ENCODE peak calls at places on chromosomes 2 and 18, in five cellular contexts. Q is GM12878, B is A549, A is IMR-90, H is K562. M is an unnamed sample.

GRCh38 chr2:42045389-42045788 is 2.4 kb upstream of the PKDCC start:
- DNase-seq in Q (no peak), B (no peak), A (no peak), H (no peak), M (no peak)

GRCh38 chr2:231671617-231672350 is 36.5 kb upstream of the PTMA start:
- DNase-seq in Q (peak), B (no peak), A (no peak), H (no peak), M (no peak)

GRCh38 chr2:222440670-222441422 is 16.5 kb downstream of the SGPP2 start:
- DNase-seq in Q (no peak), B (peak), A (peak), H (no peak), M (no peak)

GRCh38 chr2:240481720-240482119 is 46.3 kb downstream of the GPC1 start:
- DNase-seq in Q (no peak), B (no peak), A (no peak), H (no peak), M (peak)

GRCh38 chr2:143128681-143129580 is at the start of gene ARHGAP15:
- DNase-seq in Q (peak), B (no peak), A (no peak), H (peak), M (no peak)

GRCh38 chr18:76554788-76555187 is 59.7 kb upstream of the ZNF516 start:
- DNase-seq in Q (no peak), B (no peak), A (no peak), H (no peak), M (no peak)

GRCh38 chr2:234403751-234404150 is 93.1 kb downstream of the ARL4C start:
- DNase-seq in Q (no peak), B (no peak), A (no peak), H (no peak), M (no peak)

GRCh38 chr2:209973328-209973727 is 29.1 kb upstream of the RPE start:
- DNase-seq in Q (no peak), B (no peak), A (no peak), H (no peak), M (no peak)

GRCh38 chr2:68553098-68553497 is 85.7 kb downstream of the APLF start:
- DNase-seq in Q (no peak), B (no peak), A (no peak), H (no peak), M (no peak)

GRCh38 chr2:225937625-225938024 is 538.1 kb downstream of the NYAP2 start:
- DNase-seq in Q (no peak), B (no peak), A (peak), H (no peak), M (no peak)

GRCh38 chr2:116510117-116510671 is 1304.3 kb upstream of the DDX18 start:
- DNase-seq in Q (no peak), B (peak), A (no peak), H (no peak), M (peak)

GRCh38 chr2:98685930-98686887 is 44.7 kb downstream of the MGAT4A start:
- DNase-seq in Q (no peak), B (no peak), A (no peak), H (no peak), M (no peak)

GRCh38 chr2:218257390-218257981 is 3.3 kb upstream of the GPBAR1 start:
- DNase-seq in Q (peak), B (peak), A (no peak), H (peak), M (peak)

GRCh38 chr2:239917957-239918481 is 107.1 kb downstream of the NDUFA10 start:
- DNase-seq in Q (no peak), B (no peak), A (no peak), H (no peak), M (no peak)

GRCh38 chr2:120001461-120001860 is 11.4 kb upstream of the EPB41L5 start:
- DNase-seq in Q (no peak), B (no peak), A (no peak), H (no peak), M (no peak)

GRCh38 chr2:230441188-230441897 is 25.3 kb downstream of the SP100 start:
- DNase-seq in Q (peak), B (no peak), A (peak), H (no peak), M (no peak)

GRCh38 chr2:168035458-168035857 is 211.9 kb downstream of the STK39 start:
- DNase-seq in Q (no peak), B (no peak), A (no peak), H (no peak), M (no peak)

GRCh38 chr2:186308347-186308746 is 177.7 kb upstream of the ZC3H15 start:
- DNase-seq in Q (no peak), B (no peak), A (peak), H (no peak), M (no peak)

GRCh38 chr18:79582978-79583377 is 96.6 kb upstream of the CTDP1 start:
- DNase-seq in Q (no peak), B (no peak), A (no peak), H (no peak), M (no peak)

GRCh38 chr2:47023332-47023731 is 107.7 kb upstream of the MCFD2 start:
- DNase-seq in Q (no peak), B (no peak), A (no peak), H (no peak), M (no peak)

GRCh38 chr2:175576875-175577274 is 395.4 kb upstream of the ATP5MC3 start:
- DNase-seq in Q (no peak), B (no peak), A (no peak), H (no peak), M (peak)

GRCh38 chr2:33111002-33111446 is 164.3 kb downstream of the LTBP1 start:
- DNase-seq in Q (no peak), B (peak), A (peak), H (no peak), M (no peak)

GRCh38 chr18:57447154-57447621 is 12.0 kb downstream of the ONECUT2 start:
- DNase-seq in Q (no peak), B (no peak), A (peak), H (peak), M (no peak)

GRCh38 chr2:32947484-32948143 is 861 bp downstream of the LTBP1 start:
- DNase-seq in Q (no peak), B (peak), A (peak), H (peak), M (peak)

GRCh38 chr2:11071207-11071606 is 84.1 kb upstream of the SLC66A3 start:
- DNase-seq in Q (no peak), B (no peak), A (peak), H (peak), M (no peak)

GRCh38 chr18:21865043-21865442 is 124.5 kb downstream of the MIB1 start:
- DNase-seq in Q (no peak), B (no peak), A (peak), H (no peak), M (no peak)

GRCh38 chr18:58241877-58242276 is 197.9 kb downstream of the NEDD4L start:
- DNase-seq in Q (no peak), B (no peak), A (peak), H (no peak), M (no peak)

GRCh38 chr18:44733069-44733753 is 52.5 kb downstream of the SETBP1 start:
- DNase-seq in Q (no peak), B (peak), A (peak), H (peak), M (no peak)

GRCh38 chr2:127656569-127657231 is 10.7 kb downstream of the GPR17 start:
- DNase-seq in Q (no peak), B (no peak), A (no peak), H (no peak), M (no peak)

GRCh38 chr18:47286776-47287410 is 35.4 kb upstream of the SKOR2 start:
- DNase-seq in Q (no peak), B (no peak), A (no peak), H (no peak), M (no peak)

GRCh38 chr2:152624805-152625204 is 92.5 kb downstream of the PRPF40A start:
- DNase-seq in Q (no peak), B (no peak), A (peak), H (no peak), M (no peak)

GRCh38 chr2:27083410-27084296 is 2.9 kb upstream of the KHK start:
- DNase-seq in Q (no peak), B (no peak), A (no peak), H (no peak), M (no peak)
- TF ChIP-seq RCOR1 in Q (no peak), B (no peak), A (no peak), H (no peak), M (no peak)

DNA sequence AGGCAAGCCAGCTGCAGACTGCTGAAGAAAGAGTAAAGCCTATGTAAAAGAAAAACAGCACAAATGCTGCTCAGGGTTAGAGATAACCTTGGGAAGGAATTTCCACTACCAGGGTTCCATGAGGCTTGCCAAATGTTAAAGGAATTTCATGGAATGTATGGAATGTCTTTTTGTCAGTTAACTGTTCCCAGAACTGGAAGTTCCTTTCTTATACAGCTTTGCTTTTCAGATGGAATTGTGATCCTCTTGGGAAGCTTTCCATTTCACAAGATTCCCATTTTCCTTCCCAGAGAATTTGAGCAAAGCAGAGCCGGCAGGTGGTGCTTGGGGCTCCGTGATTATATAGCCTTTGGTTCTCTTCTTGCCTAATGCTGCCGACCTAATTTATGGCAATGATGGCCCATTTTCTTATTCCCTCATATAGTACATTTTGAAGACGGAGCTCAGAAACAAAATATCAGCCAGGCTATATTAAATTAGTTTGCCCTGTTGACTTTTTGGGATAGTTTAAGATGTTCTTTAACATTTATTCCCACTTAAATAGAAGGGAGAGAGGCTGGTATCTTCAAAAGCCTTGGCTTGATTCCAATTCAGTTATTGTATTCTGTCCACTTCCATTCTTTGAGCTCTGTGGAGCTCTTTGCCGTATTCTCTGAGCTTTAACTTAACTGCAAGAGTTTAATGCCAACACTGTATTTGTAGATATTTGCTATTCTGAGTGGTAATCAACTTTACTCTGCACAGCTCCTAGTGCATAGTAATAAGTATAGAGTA is 162.3 kb downstream of the PHLPP1 start:
- DNase-seq in Q (no peak), B (peak), A (peak), H (no peak), M (no peak)
- TF ChIP-seq RCOR1 in Q (no peak), B (no peak), A (no peak), H (no peak), M (no peak)

GRCh38 chr2:37472959-37473358 is 128.5 kb downstream of the QPCT start:
- DNase-seq in Q (no peak), B (peak), A (peak), H (no peak), M (no peak)
- TF ChIP-seq RCOR1 in Q (no peak), B (no peak), A (no peak), H (no peak), M (no peak)

DNA sequence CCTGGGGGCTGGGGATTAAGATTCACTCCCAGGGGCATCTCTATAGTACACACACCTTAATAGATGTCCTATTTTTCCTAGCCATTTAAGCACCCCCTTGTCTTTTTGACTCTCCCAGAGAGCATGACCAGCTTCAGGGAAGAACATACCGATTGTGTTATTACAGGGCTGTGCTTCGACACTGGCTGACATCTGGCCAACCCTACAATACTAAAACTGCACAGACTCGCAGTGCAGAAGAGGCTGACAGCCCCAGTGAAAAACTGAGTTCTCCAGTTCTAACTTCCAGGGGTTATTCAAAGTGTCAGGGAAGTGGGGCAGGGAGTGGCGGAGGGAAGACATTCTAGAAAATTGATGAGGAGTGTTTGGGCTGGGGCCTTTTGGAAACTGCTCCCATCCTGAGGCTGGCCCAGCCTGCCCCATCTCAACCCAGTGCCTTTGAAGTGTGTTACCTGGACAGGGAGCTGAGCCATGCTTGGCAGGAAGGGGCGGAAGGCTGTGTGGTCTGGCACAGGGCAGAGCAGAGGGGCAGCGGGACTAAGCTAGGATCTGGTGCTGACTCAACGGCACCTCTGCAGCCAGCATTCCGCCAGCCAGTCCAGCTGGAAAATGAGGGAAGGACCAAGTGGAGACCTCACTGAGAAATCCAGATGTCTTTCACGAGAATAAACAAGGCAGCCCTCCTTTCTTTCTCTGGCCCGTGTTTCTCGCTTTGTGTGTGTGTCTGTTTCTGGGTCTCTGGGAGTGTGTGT is 15.4 kb upstream of the IGFBP5 start:
- DNase-seq in Q (no peak), B (no peak), A (peak), H (no peak), M (no peak)
- TF ChIP-seq RCOR1 in Q (no peak), B (no peak), A (no peak), H (no peak), M (no peak)

GRCh38 chr2:67485431-67485830 is 88.3 kb downstream of the ETAA1 start:
- DNase-seq in Q (no peak), B (no peak), A (peak), H (no peak), M (no peak)
- TF ChIP-seq RCOR1 in Q (no peak), B (no peak), A (no peak), H (no peak), M (no peak)